ENCODE peak calls at places on chromosome 7, in seven cellular contexts. One of them, this sample, is unnamed.

GRCh38 chr7:142384508-142384922 is 126.7 kb upstream of the PRSS58 start:
- DNase-seq in NCI-H2081: no peak
- DNase-seq in HS-5: no peak
- DNase-seq in epithelial cell of esophagus: peak
- DNase-seq in T-helper 2 cell: no peak
- DNase-seq in HT-29: no peak
- DNase-seq in CD8-positive, alpha-beta memory T cell: peak
- DNase-seq in this sample: peak

GRCh38 chr7:104267701-104268368 is 60.0 kb upstream of the ORC5 start:
- DNase-seq in HT-29: peak
- DNase-seq in HS-5: no peak
- DNase-seq in epithelial cell of esophagus: peak
- DNase-seq in T-helper 2 cell: no peak
- DNase-seq in NCI-H2081: no peak
- DNase-seq in CD8-positive, alpha-beta memory T cell: no peak
- DNase-seq in this sample: peak

GRCh38 chr7:24597014-24597413 is 23.8 kb downstream of the PALS2 start:
- DNase-seq in HS-5: no peak
- DNase-seq in NCI-H2081: no peak
- DNase-seq in T-helper 2 cell: no peak
- DNase-seq in CD8-positive, alpha-beta memory T cell: no peak
- DNase-seq in epithelial cell of esophagus: no peak
- DNase-seq in HT-29: no peak
- DNase-seq in this sample: no peak

GRCh38 chr7:24968165-24968564 is 11.8 kb downstream of the OSBPL3 start:
- DNase-seq in NCI-H2081: no peak
- DNase-seq in T-helper 2 cell: no peak
- DNase-seq in epithelial cell of esophagus: no peak
- DNase-seq in CD8-positive, alpha-beta memory T cell: no peak
- DNase-seq in HT-29: no peak
- DNase-seq in HS-5: no peak
- DNase-seq in this sample: peak

GRCh38 chr7:711967-712600 is 14.4 kb upstream of the DNAAF5 start:
- DNase-seq in epithelial cell of esophagus: no peak
- DNase-seq in HS-5: no peak
- DNase-seq in T-helper 2 cell: no peak
- DNase-seq in CD8-positive, alpha-beta memory T cell: no peak
- DNase-seq in HT-29: no peak
- DNase-seq in NCI-H2081: no peak
- DNase-seq in this sample: no peak

GRCh38 chr7:133727476-133728214 is 399.5 kb upstream of the LRGUK start:
- DNase-seq in HS-5: no peak
- DNase-seq in epithelial cell of esophagus: no peak
- DNase-seq in CD8-positive, alpha-beta memory T cell: no peak
- DNase-seq in NCI-H2081: no peak
- DNase-seq in HT-29: no peak
- DNase-seq in T-helper 2 cell: no peak
- DNase-seq in this sample: no peak

GRCh38 chr7:55096318-55096717 is 77.5 kb downstream of the EGFR start:
- DNase-seq in HS-5: no peak
- DNase-seq in HT-29: no peak
- DNase-seq in epithelial cell of esophagus: no peak
- DNase-seq in NCI-H2081: no peak
- DNase-seq in CD8-positive, alpha-beta memory T cell: no peak
- DNase-seq in T-helper 2 cell: no peak
- DNase-seq in this sample: no peak

GRCh38 chr7:128067983-128068382 is 36.7 kb upstream of the LRRC4 start:
- DNase-seq in HS-5: no peak
- DNase-seq in HT-29: no peak
- DNase-seq in NCI-H2081: no peak
- DNase-seq in CD8-positive, alpha-beta memory T cell: no peak
- DNase-seq in T-helper 2 cell: no peak
- DNase-seq in epithelial cell of esophagus: no peak
- DNase-seq in this sample: no peak

GRCh38 chr7:85749715-85750453 is 563.0 kb upstream of the SEMA3D start:
- DNase-seq in HS-5: no peak
- DNase-seq in T-helper 2 cell: no peak
- DNase-seq in CD8-positive, alpha-beta memory T cell: no peak
- DNase-seq in epithelial cell of esophagus: no peak
- DNase-seq in HT-29: no peak
- DNase-seq in NCI-H2081: no peak
- DNase-seq in this sample: no peak

GRCh38 chr7:106626376-106627293 is 34.3 kb downstream of the CCDC71L start:
- DNase-seq in HT-29: peak
- DNase-seq in HS-5: no peak
- DNase-seq in NCI-H2081: no peak
- DNase-seq in epithelial cell of esophagus: peak
- DNase-seq in CD8-positive, alpha-beta memory T cell: no peak
- DNase-seq in T-helper 2 cell: no peak
- DNase-seq in this sample: no peak

GRCh38 chr7:116809636-116810266 is 52.6 kb upstream of the CAPZA2 start:
- DNase-seq in HS-5: no peak
- DNase-seq in epithelial cell of esophagus: peak
- DNase-seq in HT-29: peak
- DNase-seq in NCI-H2081: peak
- DNase-seq in T-helper 2 cell: peak
- DNase-seq in CD8-positive, alpha-beta memory T cell: no peak
- DNase-seq in this sample: peak

GRCh38 chr7:15709978-15710377 is 23.5 kb upstream of the MEOX2 start:
- DNase-seq in CD8-positive, alpha-beta memory T cell: no peak
- DNase-seq in HT-29: no peak
- DNase-seq in NCI-H2081: no peak
- DNase-seq in T-helper 2 cell: no peak
- DNase-seq in epithelial cell of esophagus: peak
- DNase-seq in HS-5: peak
- DNase-seq in this sample: peak

GRCh38 chr7:107955394-107955793 is 47.6 kb downstream of the LAMB1 start:
- DNase-seq in T-helper 2 cell: no peak
- DNase-seq in HS-5: no peak
- DNase-seq in NCI-H2081: no peak
- DNase-seq in CD8-positive, alpha-beta memory T cell: no peak
- DNase-seq in HT-29: no peak
- DNase-seq in epithelial cell of esophagus: no peak
- DNase-seq in this sample: no peak

GRCh38 chr7:82235710-82236109 is 207.9 kb downstream of the CACNA2D1 start:
- DNase-seq in HS-5: no peak
- DNase-seq in HT-29: no peak
- DNase-seq in NCI-H2081: no peak
- DNase-seq in CD8-positive, alpha-beta memory T cell: no peak
- DNase-seq in T-helper 2 cell: no peak
- DNase-seq in epithelial cell of esophagus: peak
- DNase-seq in this sample: peak

GRCh38 chr7:48280100-48280499 is 108.8 kb downstream of the ABCA13 start:
- DNase-seq in NCI-H2081: no peak
- DNase-seq in CD8-positive, alpha-beta memory T cell: no peak
- DNase-seq in HS-5: peak
- DNase-seq in T-helper 2 cell: no peak
- DNase-seq in HT-29: no peak
- DNase-seq in epithelial cell of esophagus: peak
- DNase-seq in this sample: peak

GRCh38 chr7:29300649-29301048 is 106.1 kb downstream of the CHN2 start:
- DNase-seq in HT-29: no peak
- DNase-seq in NCI-H2081: no peak
- DNase-seq in T-helper 2 cell: no peak
- DNase-seq in epithelial cell of esophagus: no peak
- DNase-seq in CD8-positive, alpha-beta memory T cell: no peak
- DNase-seq in HS-5: peak
- DNase-seq in this sample: no peak

GRCh38 chr7:2495402-2496309 is 19.5 kb upstream of the GRIFIN start:
- DNase-seq in epithelial cell of esophagus: no peak
- DNase-seq in HT-29: no peak
- DNase-seq in CD8-positive, alpha-beta memory T cell: no peak
- DNase-seq in T-helper 2 cell: no peak
- DNase-seq in NCI-H2081: no peak
- DNase-seq in HS-5: no peak
- DNase-seq in this sample: no peak

GRCh38 chr7:142557971-142558582 is 191.2 kb upstream of the PRSS1 start:
- DNase-seq in CD8-positive, alpha-beta memory T cell: peak
- DNase-seq in HT-29: peak
- DNase-seq in NCI-H2081: no peak
- DNase-seq in T-helper 2 cell: no peak
- DNase-seq in epithelial cell of esophagus: peak
- DNase-seq in HS-5: no peak
- DNase-seq in this sample: peak

GRCh38 chr7:137535579-137535978 is 192.0 kb upstream of the PTN start:
- DNase-seq in T-helper 2 cell: no peak
- DNase-seq in HT-29: no peak
- DNase-seq in epithelial cell of esophagus: peak
- DNase-seq in CD8-positive, alpha-beta memory T cell: no peak
- DNase-seq in NCI-H2081: no peak
- DNase-seq in HS-5: no peak
- DNase-seq in this sample: no peak

GRCh38 chr7:107725138-107725740 is 18.7 kb upstream of the CBLL1 start:
- DNase-seq in epithelial cell of esophagus: peak
- DNase-seq in HS-5: no peak
- DNase-seq in HT-29: peak
- DNase-seq in NCI-H2081: peak
- DNase-seq in CD8-positive, alpha-beta memory T cell: peak
- DNase-seq in T-helper 2 cell: no peak
- DNase-seq in this sample: peak

GRCh38 chr7:157224627-157225026 is 85.9 kb downstream of the UBE3C start:
- DNase-seq in CD8-positive, alpha-beta memory T cell: no peak
- DNase-seq in epithelial cell of esophagus: peak
- DNase-seq in T-helper 2 cell: no peak
- DNase-seq in HT-29: peak
- DNase-seq in HS-5: no peak
- DNase-seq in NCI-H2081: no peak
- DNase-seq in this sample: peak

GRCh38 chr7:1380821-1381580 is 78.3 kb downstream of the MICALL2 start:
- DNase-seq in NCI-H2081: no peak
- DNase-seq in T-helper 2 cell: no peak
- DNase-seq in HT-29: no peak
- DNase-seq in epithelial cell of esophagus: no peak
- DNase-seq in CD8-positive, alpha-beta memory T cell: peak
- DNase-seq in HS-5: no peak
- DNase-seq in this sample: no peak

GRCh38 chr7:33837356-33837851 is 67.9 kb upstream of the BMPER start:
- DNase-seq in HS-5: no peak
- DNase-seq in HT-29: no peak
- DNase-seq in epithelial cell of esophagus: no peak
- DNase-seq in NCI-H2081: no peak
- DNase-seq in CD8-positive, alpha-beta memory T cell: no peak
- DNase-seq in T-helper 2 cell: no peak
- DNase-seq in this sample: no peak

GRCh38 chr7:90596745-90597526 is 815 bp downstream of the CDK14 start:
- DNase-seq in CD8-positive, alpha-beta memory T cell: no peak
- DNase-seq in T-helper 2 cell: no peak
- DNase-seq in HT-29: no peak
- DNase-seq in HS-5: no peak
- DNase-seq in epithelial cell of esophagus: peak
- DNase-seq in NCI-H2081: peak
- DNase-seq in this sample: peak

GRCh38 chr7:66921396-66921917 is 432 bp downstream of the TMEM248 start:
- DNase-seq in epithelial cell of esophagus: peak
- DNase-seq in NCI-H2081: peak
- DNase-seq in T-helper 2 cell: peak
- DNase-seq in HT-29: peak
- DNase-seq in CD8-positive, alpha-beta memory T cell: peak
- DNase-seq in HS-5: no peak
- DNase-seq in this sample: peak

GRCh38 chr7:31735991-31736982 is 49.3 kb downstream of the PPP1R17 start:
- DNase-seq in epithelial cell of esophagus: peak
- DNase-seq in HT-29: peak
- DNase-seq in CD8-positive, alpha-beta memory T cell: no peak
- DNase-seq in HS-5: peak
- DNase-seq in NCI-H2081: peak
- DNase-seq in T-helper 2 cell: no peak
- DNase-seq in this sample: peak